ENCODE peak calls at places on chromosomes 16 and 17, in five cellular contexts. T, V, S, B and J are unnamed samples.

GRCh38 chr17:17216776-17217175 is 10.6 kb upstream of the PLD6 start:
- DNase-seq in V (no peak), B (no peak), S (no peak), T (no peak), J (no peak)

GRCh38 chr16:22314661-22315626 is 17.7 kb downstream of the POLR3E start:
- DNase-seq in T (no peak), S (no peak), V (peak), B (no peak), J (no peak)

GRCh38 chr17:33511670-33512069 is 218.6 kb upstream of the ASIC2 start:
- DNase-seq in B (no peak), S (no peak), T (no peak), V (no peak), J (no peak)

GRCh38 chr17:18259621-18260331 is 686 bp upstream of the MIEF2 start:
- DNase-seq in V (no peak), S (no peak), B (peak), T (no peak), J (no peak)

GRCh38 chr17:71709974-71710373 is 410.8 kb upstream of the SOX9 start:
- DNase-seq in T (no peak), B (no peak), V (no peak), S (no peak), J (no peak)

GRCh38 chr17:11853321-11854151 is 143.7 kb downstream of the ZNF18 start:
- DNase-seq in V (no peak), T (no peak), S (no peak), B (no peak), J (no peak)

GRCh38 chr17:60817187-60817586 is 139.5 kb downstream of the BCAS3 start:
- DNase-seq in S (no peak), V (no peak), B (no peak), T (no peak), J (no peak)

GRCh38 chr17:44204453-44204882 is 4.8 kb upstream of the ATXN7L3 start:
- DNase-seq in T (no peak), B (peak), S (no peak), V (no peak), J (no peak)

GRCh38 chr16:24748242-24748641 is 18.8 kb downstream of the TNRC6A start:
- DNase-seq in B (no peak), V (peak), S (no peak), T (no peak), J (no peak)

GRCh38 chr17:27456681-27457404 is 595 bp downstream of the KSR1 start:
- DNase-seq in S (peak), V (no peak), B (no peak), T (no peak), J (peak)

GRCh38 chr17:80938556-80938955 is 53.1 kb upstream of the CHMP6 start:
- DNase-seq in V (no peak), B (no peak), T (no peak), S (no peak), J (no peak)

GRCh38 chr17:31686495-31686894 is 172.5 kb downstream of the COPRS start:
- DNase-seq in S (no peak), B (no peak), T (no peak), V (no peak), J (no peak)

GRCh38 chr16:84462296-84463210 is 41.9 kb downstream of the MEAK7 start:
- DNase-seq in S (no peak), V (no peak), B (peak), T (no peak), J (no peak)

GRCh38 chr16:19860146-19861030 is 24.3 kb downstream of the GPRC5B start:
- DNase-seq in B (no peak), V (no peak), T (no peak), S (no peak), J (no peak)

GRCh38 chr17:60675997-60676396 is 1.7 kb upstream of the BCAS3 start:
- DNase-seq in T (no peak), V (no peak), B (no peak), S (no peak), J (no peak)

GRCh38 chr17:45315583-45316270 is 1.1 kb downstream of the MAP3K14 start:
- DNase-seq in T (no peak), S (no peak), B (no peak), V (no peak), J (no peak)

GRCh38 chr17:45318561-45319230 is 1.9 kb upstream of the MAP3K14 start:
- DNase-seq in S (no peak), T (no peak), B (no peak), V (no peak), J (no peak)

GRCh38 chr17:45317113-45317820 is 447 bp upstream of the MAP3K14 start:
- DNase-seq in V (peak), B (peak), S (peak), T (peak), J (peak)

GRCh38 chr17:45314761-45315549 is 1.9 kb downstream of the MAP3K14 start:
- DNase-seq in S (no peak), V (no peak), T (no peak), B (no peak), J (peak)

GRCh38 chr17:45316271-45317112 is at the start of gene MAP3K14:
- DNase-seq in B (peak), S (peak), V (peak), T (peak), J (no peak)
- TF ChIP-seq CTCF in B (peak), S (no peak), V (peak), T (peak), J (peak)

DNA sequence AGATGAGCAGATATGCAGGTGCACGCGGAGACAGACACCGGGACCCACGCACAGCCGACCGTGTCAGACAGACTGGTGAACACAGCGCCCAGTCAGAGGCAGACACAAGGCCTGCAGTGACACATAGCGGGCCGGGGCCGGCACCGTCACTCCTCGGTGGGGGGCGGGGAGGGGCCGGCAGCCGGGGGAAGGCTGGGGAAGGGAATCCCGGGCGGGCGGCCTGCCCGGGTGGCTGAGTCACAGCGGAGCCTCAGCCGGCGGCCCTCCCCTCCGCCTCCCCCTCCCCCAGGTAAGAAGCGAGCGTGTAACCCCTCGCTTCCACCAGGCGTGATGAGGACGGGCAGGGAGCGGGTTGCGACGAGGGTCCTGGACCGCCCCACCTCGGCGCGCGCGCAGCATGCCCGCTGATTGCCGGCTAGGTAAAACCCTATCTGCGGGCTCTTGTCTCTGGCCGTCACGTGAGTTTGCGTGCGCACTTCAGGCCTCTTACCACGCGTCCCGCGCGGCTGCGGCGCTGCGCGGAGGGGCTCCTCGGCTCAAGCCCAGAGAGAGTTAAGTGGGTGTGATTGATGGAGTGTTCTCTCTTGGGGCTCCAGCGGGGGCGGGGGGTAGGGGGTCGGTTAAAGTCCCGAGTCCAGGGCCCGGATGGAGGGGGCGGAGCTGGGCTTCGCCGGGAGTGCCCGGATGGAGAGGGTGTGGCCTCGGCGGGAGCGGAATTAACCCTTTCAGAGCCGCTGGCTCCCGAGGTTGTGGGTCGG is 7.8 kb downstream of the KDM6B start:
- DNase-seq in B (peak), V (peak), T (peak), S (peak), J (peak)
- TF ChIP-seq CTCF in B (peak), V (no peak), T (no peak), S (no peak), J (peak)

GRCh38 chr16:66429290-66429962 is 2.3 kb downstream of the BEAN1 start:
- DNase-seq in S (no peak), T (no peak), B (no peak), V (no peak), J (no peak)
- TF ChIP-seq CTCF in S (no peak), T (no peak), B (no peak), V (no peak), J (no peak)

GRCh38 chr16:54930034-54930938 is at the start of gene IRX5:
- DNase-seq in V (peak), T (no peak), S (peak), B (peak), J (peak)

GRCh38 chr16:54928421-54929089 is 2.1 kb upstream of the IRX5 start:
- DNase-seq in T (no peak), S (no peak), B (peak), V (peak), J (no peak)

GRCh38 chr16:54931041-54931756 is 534 bp downstream of the IRX5 start:
- DNase-seq in S (peak), B (peak), T (no peak), V (no peak), J (peak)

GRCh38 chr16:54928016-54928356 is 2.7 kb upstream of the IRX5 start:
- DNase-seq in B (no peak), V (no peak), T (no peak), S (no peak), J (no peak)

DNA sequence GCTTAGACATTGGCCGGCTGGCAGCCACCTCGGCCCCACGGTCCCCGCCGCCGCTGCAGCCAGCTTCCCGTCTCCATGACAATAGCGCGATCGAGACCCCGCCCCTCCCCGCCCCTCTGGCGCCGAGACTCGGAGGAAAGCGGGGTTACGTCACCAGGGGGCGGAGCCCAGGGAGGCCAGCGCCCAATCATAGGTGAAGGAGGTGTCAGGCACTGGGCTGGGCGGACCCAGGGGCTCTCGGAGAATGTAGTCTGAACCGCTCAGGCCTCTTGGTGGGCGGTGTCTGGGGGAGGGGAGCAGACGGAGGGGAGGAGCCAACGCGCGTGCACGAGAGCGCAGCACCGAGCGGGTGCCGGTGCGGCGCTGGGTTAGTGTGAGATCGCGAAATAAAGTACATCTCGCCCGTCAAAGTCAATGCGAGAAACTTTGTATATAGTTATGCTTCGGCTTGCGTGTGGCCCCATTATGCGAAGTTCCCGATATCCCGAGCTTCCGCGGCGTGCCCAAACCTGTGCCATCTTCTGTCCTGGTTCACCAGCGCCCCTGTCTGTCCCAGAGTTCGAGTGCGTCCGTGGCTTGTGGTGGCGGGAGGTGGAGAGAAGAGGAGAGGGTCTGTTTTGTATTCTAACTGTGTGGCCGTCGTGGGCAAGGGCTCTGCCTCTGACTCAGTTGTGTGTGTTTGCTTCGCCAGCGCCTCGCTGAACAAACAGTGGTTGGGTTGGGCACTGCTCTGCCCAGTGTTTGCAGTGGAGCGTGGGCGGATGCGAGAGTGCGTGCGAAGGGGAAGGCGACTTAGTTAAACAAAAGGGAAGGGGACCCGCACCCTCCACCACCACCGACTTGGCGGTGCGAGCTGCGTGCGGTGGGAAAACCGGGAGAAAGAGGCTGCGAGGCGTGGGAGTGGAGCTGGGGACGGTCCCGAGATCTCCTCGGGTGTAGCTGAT is 1.3 kb upstream of the IRX5 start:
- DNase-seq in T (peak), V (peak), S (peak), B (peak), J (peak)
- TF ChIP-seq CTCF in T (no peak), V (peak), S (no peak), B (no peak), J (no peak)